ENCODE peak calls at places on chromosomes 11 and 22, in eight cellular contexts. V is heart left ventricle, U is upper lobe of right lung, Q is GM23338, P is A549, S is body of pancreas, T is right atrium auricular region, F is fibroblast of mammary gland. K is an unnamed sample.
A peak's percentile ranks its signal among the peaks of the same experiment; 100 is the strongest.

GRCh38 chr11:1459739-1460395 is 26.7 kb downstream of the MOB2 start:
- DNase-seq in Q (no peak), T (no peak), S (no peak), F (no peak), U (no peak), P (no peak), V (no peak), K (no peak)

GRCh38 chr22:21961886-21962654 is 9.4 kb upstream of the PPM1F start:
- DNase-seq in T (no peak), S (no peak), V (no peak), P (no peak), U (no peak), F (peak; percentile 75), Q (no peak), K (no peak)

GRCh38 chr22:31313366-31314147 is 21.3 kb upstream of the PIK3IP1 start:
- DNase-seq in F (peak; percentile 67), S (peak; percentile 88), T (peak; percentile 77), V (peak; percentile 80), Q (peak; percentile 95), P (peak; percentile 21), U (peak; percentile 90), K (no peak)

GRCh38 chr22:31491218-31491962 is 1.7 kb upstream of the EIF4ENIF1 start:
- DNase-seq in P (no peak), Q (peak; percentile 52), S (no peak), F (no peak), T (no peak), V (no peak), U (no peak), K (no peak)

GRCh38 chr11:2511421-2512369 is 66.9 kb downstream of the KCNQ1 start:
- DNase-seq in Q (no peak), P (no peak), F (no peak), T (peak; percentile 58), S (peak; percentile 9), V (peak; percentile 56), U (peak; percentile 65), K (no peak)

GRCh38 chr11:58121101-58121500 is 4.2 kb downstream of the OR9I1 start:
- DNase-seq in Q (no peak), P (no peak), S (no peak), T (no peak), V (no peak), F (peak; percentile 4), U (no peak), K (no peak)

GRCh38 chr22:37342065-37342464 is 59.8 kb downstream of the CYTH4 start:
- DNase-seq in V (no peak), F (no peak), Q (no peak), U (no peak), S (no peak), T (no peak), P (no peak), K (no peak)

GRCh38 chr11:10666556-10666955 is 27.0 kb downstream of the IRAG1 start:
- DNase-seq in V (no peak), T (no peak), U (no peak), F (peak; percentile 43), P (no peak), Q (no peak), S (no peak), K (no peak)

DNA sequence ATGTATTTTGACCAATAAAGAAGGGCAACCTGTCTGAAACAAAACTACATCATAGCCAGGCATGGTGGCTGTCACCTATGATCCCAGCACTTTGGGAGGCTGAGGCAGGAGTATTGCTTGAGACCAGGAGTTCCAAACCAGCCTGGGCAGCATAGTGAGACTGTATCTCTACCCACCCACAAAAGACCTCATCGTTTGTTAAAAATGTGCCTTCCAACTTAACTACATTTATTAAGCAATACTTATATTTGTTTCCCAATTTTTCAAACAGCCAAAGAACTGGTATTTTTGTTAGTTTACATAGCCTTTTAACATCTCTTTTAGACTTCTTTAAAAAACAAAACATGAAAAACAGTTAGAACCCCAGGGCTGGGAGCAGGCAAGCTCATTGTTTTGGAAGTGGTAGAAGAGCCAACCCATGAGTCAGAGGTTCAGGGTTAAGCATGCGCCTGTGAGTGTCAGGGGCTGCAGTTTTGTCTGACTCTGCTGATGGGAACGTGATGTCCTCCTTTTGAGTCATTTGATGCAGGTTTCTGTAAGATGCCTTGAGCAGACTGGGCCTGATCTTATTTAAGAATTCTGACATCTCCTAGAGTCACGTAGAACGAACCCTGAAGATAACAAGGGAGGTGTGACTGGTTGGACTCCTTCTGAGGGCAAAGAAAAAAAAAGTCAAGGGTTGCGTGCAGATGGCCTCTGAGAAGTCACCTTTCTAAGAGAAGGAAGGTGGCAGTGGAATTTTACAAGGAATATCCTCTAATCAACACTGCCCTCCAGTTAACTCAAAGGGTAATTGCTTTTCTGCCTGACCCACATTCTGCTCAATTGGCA is 53.8 kb upstream of the CRTAM start:
- DNase-seq in U (no peak), V (no peak), Q (no peak), F (peak; percentile 99), S (no peak), T (peak; percentile 64), P (no peak), K (peak; percentile 79)
- TF ChIP-seq CTCF in U (no peak), V (no peak), Q (no peak), F (no peak), S (no peak), T (no peak), P (no peak), K (no peak)

GRCh38 chr11:68043029-68043348 is 4.2 kb downstream of the TCIRG1 start:
- DNase-seq in F (no peak), Q (no peak), V (no peak), T (no peak), S (no peak), P (no peak), U (no peak), K (no peak)

GRCh38 chr11:68045900-68046299 is 7.1 kb downstream of the TCIRG1 start:
- DNase-seq in T (no peak), F (no peak), P (no peak), Q (no peak), V (no peak), S (no peak), U (peak; percentile 60), K (no peak)

GRCh38 chr11:68044145-68044813 is 5.5 kb downstream of the TCIRG1 start:
- DNase-seq in Q (no peak), V (no peak), T (no peak), F (no peak), P (no peak), U (no peak), S (no peak), K (no peak)

GRCh38 chr11:68043349-68044144 is 4.7 kb downstream of the TCIRG1 start:
- DNase-seq in Q (no peak), U (peak; percentile 66), F (peak; percentile 88), S (no peak), T (no peak), P (peak; percentile 53), V (no peak), K (peak; percentile 24)

DNA sequence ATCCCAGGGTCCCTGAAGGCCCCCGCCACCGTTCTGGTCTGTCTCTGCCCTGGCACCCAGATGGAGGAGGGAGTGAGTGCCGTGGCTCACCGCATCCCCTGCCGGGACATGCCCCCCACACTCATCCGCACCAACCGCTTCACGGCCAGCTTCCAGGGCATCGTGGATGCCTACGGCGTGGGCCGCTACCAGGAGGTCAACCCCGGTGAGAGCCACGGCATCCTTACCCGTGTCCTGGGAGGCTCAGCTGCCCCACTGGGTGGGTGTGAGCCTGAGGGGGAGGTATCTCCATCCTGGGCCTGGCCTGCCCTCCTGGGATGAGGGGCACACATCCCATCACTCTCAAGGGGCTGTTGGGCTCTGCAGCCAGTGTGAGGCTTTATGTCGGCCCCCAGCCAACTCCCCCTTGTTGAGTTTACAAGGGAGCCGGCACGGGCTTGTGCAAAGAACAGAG is 6.1 kb downstream of the TCIRG1 start:
- DNase-seq in F (no peak), T (no peak), U (peak; percentile 62), S (no peak), Q (no peak), V (no peak), P (no peak), K (no peak)
- H3K4me3 ChIP-seq in F (no peak overlapping the region), T (no peak overlapping the region), U (no peak overlapping the region), S (no peak overlapping the region), Q (no peak overlapping the region), V (no peak overlapping the region), P (no peak overlapping the region), K (no peak overlapping the region)

DNA sequence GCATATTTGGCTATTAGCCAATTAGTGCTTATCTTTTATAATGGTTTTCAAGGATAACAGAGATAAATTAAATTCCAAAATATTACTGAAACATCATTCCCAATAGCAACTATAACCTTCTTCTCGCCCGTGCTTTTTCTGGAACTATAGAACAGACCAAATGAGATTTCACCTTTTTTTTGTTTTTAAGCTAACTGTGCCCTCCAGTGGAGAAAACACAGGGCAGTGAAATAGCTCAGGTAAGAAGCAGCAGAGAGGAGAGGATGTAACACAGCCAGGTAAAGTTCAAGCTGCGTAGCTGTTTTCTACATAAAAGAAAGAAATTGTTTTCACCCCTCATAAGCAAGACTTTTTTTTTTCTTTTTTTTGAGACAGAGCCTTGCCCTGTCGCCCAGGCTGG is 28.2 kb downstream of the HSD17B12 start:
- DNase-seq in P (no peak), U (no peak), T (no peak), S (no peak), F (no peak), V (no peak), Q (peak; percentile 27), K (no peak)
- TF ChIP-seq CTCF in P (peak; percentile 15), U (peak; percentile 48), T (peak; percentile 55), S (peak; percentile 15), F (peak; percentile 9), V (peak; percentile 16), Q (peak; percentile 49), K (no peak)

GRCh38 chr11:65417702-65418430 is 4.7 kb upstream of the NEAT1 start:
- DNase-seq in P (no peak), S (peak; percentile 33), Q (no peak), T (peak; percentile 80), V (peak; percentile 54), U (peak; percentile 84), F (peak; percentile 48), K (no peak)

GRCh38 chr11:65416341-65417185 is 6.0 kb upstream of the NEAT1 start:
- DNase-seq in F (peak; percentile 76), Q (peak; percentile 89), S (peak; percentile 94), T (peak; percentile 95), U (peak; percentile 96), V (peak; percentile 93), P (peak; percentile 96), K (no peak)

GRCh38 chr11:65414776-65415498 is 7.7 kb upstream of the NEAT1 start:
- DNase-seq in V (no peak), F (peak; percentile 74), Q (no peak), U (peak; percentile 41), T (no peak), S (no peak), P (no peak), K (no peak)

GRCh38 chr11:65417221-65417701 is 5.3 kb upstream of the NEAT1 start:
- DNase-seq in T (no peak), P (no peak), V (peak; percentile 57), S (peak; percentile 47), F (no peak), Q (no peak), U (peak; percentile 83), K (no peak)

DNA sequence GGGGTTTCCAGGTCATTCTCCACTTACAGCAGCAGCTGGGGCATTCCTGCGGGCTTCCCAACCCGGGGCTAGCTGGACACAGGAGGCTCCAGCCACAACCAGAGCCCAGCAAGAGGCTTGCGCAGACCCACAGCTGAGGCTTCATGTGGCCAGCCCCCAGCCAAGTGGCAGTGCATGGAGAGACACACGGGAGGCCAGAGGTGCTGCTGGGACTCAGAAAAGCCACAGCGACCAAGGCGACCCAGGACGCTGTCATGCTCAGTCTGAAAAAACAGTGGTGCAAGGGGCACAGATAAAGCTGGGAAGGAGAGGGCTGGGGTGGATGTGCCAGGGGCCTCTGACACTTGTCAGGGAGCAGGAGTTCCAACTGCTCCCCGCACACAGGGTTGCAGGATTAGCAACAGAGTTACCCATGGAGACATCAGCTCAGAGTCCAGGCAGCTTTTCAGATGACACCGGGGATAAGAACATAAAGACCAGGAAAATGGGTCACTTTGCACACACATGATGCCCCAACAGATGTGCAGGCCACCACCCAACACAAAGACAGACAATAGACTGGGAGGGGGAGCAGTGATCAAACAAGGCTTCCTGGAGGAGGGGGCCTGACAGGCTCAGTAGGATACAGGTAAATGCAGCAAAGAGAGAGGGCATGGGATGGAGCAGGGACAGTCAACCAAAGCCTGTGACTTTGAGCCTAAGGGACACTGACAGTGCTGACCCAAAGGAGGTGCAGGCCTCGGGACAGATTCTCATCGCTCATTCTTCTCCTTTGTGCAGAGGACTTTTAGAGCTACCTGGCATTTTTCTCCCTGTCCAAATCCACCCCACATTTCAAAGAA is 6.9 kb upstream of the NEAT1 start:
- DNase-seq in T (no peak), U (peak; percentile 66), V (no peak), S (no peak), Q (no peak), P (no peak), F (no peak), K (no peak)
- H3K4me3 ChIP-seq in T (peak overlapping the region; percentile 95), U (peak overlapping the region; percentile 98), V (no peak overlapping the region), S (no peak overlapping the region), Q (peak overlapping the region; percentile 40), P (peak overlapping the region; percentile 3), F (no peak overlapping the region), K (no peak overlapping the region)